ENCODE peak calls at places on chromosome 16, in four cellular contexts. G, A, C and H are unnamed samples.

GRCh38 chr16:2226245-2226793 is 2.9 kb downstream of the E4F1 start:
- DNase-seq in G (no peak), A (no peak), C (no peak), H (no peak)

GRCh38 chr16:15403392-15403995 is 7.9 kb downstream of the MPV17L start:
- DNase-seq in G (no peak), A (no peak), C (no peak), H (no peak)

GRCh38 chr16:30802971-30803370 is 16.0 kb upstream of the ZNF629 start:
- DNase-seq in G (no peak), A (no peak), C (no peak), H (no peak)

GRCh38 chr16:7381671-7382070 is 49.0 kb downstream of the RBFOX1 start:
- DNase-seq in G (no peak), A (no peak), C (no peak), H (no peak)

GRCh38 chr16:69033550-69033949 is 71.9 kb upstream of the HAS3 start:
- DNase-seq in G (no peak), A (no peak), C (no peak), H (no peak)

GRCh38 chr16:90020838-90021382 is 1.7 kb upstream of the DBNDD1 start:
- DNase-seq in G (no peak), A (no peak), C (peak), H (no peak)

GRCh38 chr16:46555981-46556380 is 65.2 kb downstream of the SHCBP1 start:
- DNase-seq in G (no peak), A (no peak), C (peak), H (no peak)

GRCh38 chr16:86533942-86534341 is 21.1 kb downstream of the MTHFSD start:
- DNase-seq in G (no peak), A (no peak), C (no peak), H (no peak)

GRCh38 chr16:6265956-6266355 is 1066.7 kb upstream of the RBFOX1 start:
- DNase-seq in G (no peak), A (no peak), C (no peak), H (no peak)

GRCh38 chr16:69865701-69866100 is 85.4 kb upstream of the CLEC18A start:
- DNase-seq in G (no peak), A (no peak), C (peak), H (no peak)

GRCh38 chr16:49491736-49492089 is 118.1 kb downstream of the C16orf78 start:
- DNase-seq in G (peak), A (peak), C (no peak), H (no peak)

GRCh38 chr16:14193316-14193871 is 122.3 kb downstream of the MRTFB start:
- DNase-seq in G (no peak), A (no peak), C (no peak), H (no peak)

GRCh38 chr16:55052335-55053070 is 121.8 kb downstream of the IRX5 start:
- DNase-seq in G (no peak), A (peak), C (no peak), H (no peak)

GRCh38 chr16:2341456-2342447 is 1.2 kb upstream of the ABCA3 start:
- DNase-seq in G (peak), A (no peak), C (no peak), H (no peak)

GRCh38 chr16:65119905-65120341 is 1.9 kb downstream of the CDH11 start:
- DNase-seq in G (no peak), A (no peak), C (peak), H (no peak)

GRCh38 chr16:2482181-2483107 is 7.5 kb downstream of the TBC1D24 start:
- DNase-seq in G (no peak), A (no peak), C (peak), H (no peak)

GRCh38 chr16:47132310-47132709 is 11.4 kb downstream of the NETO2 start:
- DNase-seq in G (no peak), A (no peak), C (peak), H (no peak)

GRCh38 chr16:73735018-73735417 is 561.6 kb upstream of the PSMD7 start:
- DNase-seq in G (no peak), A (no peak), C (peak), H (no peak)

GRCh38 chr16:19114359-19115147 is 789 bp downstream of the ITPRIPL2 start:
- DNase-seq in G (peak), A (peak), C (peak), H (peak)

GRCh38 chr16:88069397-88070168 is 118.3 kb downstream of the BANP start:
- DNase-seq in G (no peak), A (no peak), C (no peak), H (no peak)

GRCh38 chr16:85192736-85193493 is 80.6 kb upstream of the CIBAR2 start:
- DNase-seq in G (no peak), A (no peak), C (peak), H (no peak)

GRCh38 chr16:49748322-49748721 is 107.6 kb downstream of the ZNF423 start:
- DNase-seq in G (peak), A (no peak), C (no peak), H (no peak)

GRCh38 chr16:10282367-10282766 is 100.1 kb upstream of the GRIN2A start:
- DNase-seq in G (no peak), A (no peak), C (no peak), H (no peak)

GRCh38 chr16:69327585-69328310 is 2.6 kb downstream of the PDF start:
- DNase-seq in G (peak), A (no peak), C (no peak), H (no peak)

GRCh38 chr16:2720719-2721633 is 952 bp upstream of the PRSS27 start:
- DNase-seq in G (peak), A (peak), C (peak), H (peak)

GRCh38 chr16:4358831-4359561 is 7.9 kb upstream of the PAM16 start:
- DNase-seq in G (peak), A (no peak), C (no peak), H (peak)

GRCh38 chr16:64542152-64542551 is 579.7 kb downstream of the CDH11 start:
- DNase-seq in G (no peak), A (no peak), C (no peak), H (no peak)

GRCh38 chr16:9845661-9846361 is 336.4 kb downstream of the GRIN2A start:
- DNase-seq in G (no peak), A (no peak), C (no peak), H (no peak)

GRCh38 chr16:80741716-80742115 is 62.7 kb downstream of the CDYL2 start:
- DNase-seq in G (no peak), A (no peak), C (no peak), H (no peak)

GRCh38 chr16:74726736-74727135 is 26.1 kb upstream of the MLKL start:
- DNase-seq in G (no peak), A (no peak), C (no peak), H (peak)

GRCh38 chr16:66193543-66194229 is 172.8 kb upstream of the CDH5 start:
- DNase-seq in G (no peak), A (no peak), C (no peak), H (no peak)

GRCh38 chr16:86883583-86884188 is 305.3 kb downstream of the FOXL1 start:
- DNase-seq in G (no peak), A (no peak), C (no peak), H (no peak)

GRCh38 chr16:72637306-72637705 is 410.6 kb downstream of the ZFHX3 start:
- DNase-seq in G (no peak), A (no peak), C (peak), H (no peak)

GRCh38 chr16:50169555-50170096 is 16.5 kb downstream of the TENT4B start:
- DNase-seq in G (no peak), A (no peak), C (no peak), H (no peak)

GRCh38 chr16:31262084-31262483 is 2.3 kb downstream of the ITGAM start:
- DNase-seq in G (no peak), A (no peak), C (no peak), H (no peak)

GRCh38 chr16:51759999-51760398 is 608.9 kb upstream of the SALL1 start:
- DNase-seq in G (no peak), A (no peak), C (no peak), H (no peak)

GRCh38 chr16:76265434-76266045 is 11.7 kb upstream of the CNTNAP4 start:
- DNase-seq in G (peak), A (no peak), C (peak), H (peak)

GRCh38 chr16:75380870-75381269 is 52.4 kb downstream of the CFDP1 start:
- DNase-seq in G (no peak), A (no peak), C (peak), H (no peak)

GRCh38 chr16:24635900-24636610 is 93.4 kb upstream of the TNRC6A start:
- DNase-seq in G (peak), A (peak), C (peak), H (peak)

DNA sequence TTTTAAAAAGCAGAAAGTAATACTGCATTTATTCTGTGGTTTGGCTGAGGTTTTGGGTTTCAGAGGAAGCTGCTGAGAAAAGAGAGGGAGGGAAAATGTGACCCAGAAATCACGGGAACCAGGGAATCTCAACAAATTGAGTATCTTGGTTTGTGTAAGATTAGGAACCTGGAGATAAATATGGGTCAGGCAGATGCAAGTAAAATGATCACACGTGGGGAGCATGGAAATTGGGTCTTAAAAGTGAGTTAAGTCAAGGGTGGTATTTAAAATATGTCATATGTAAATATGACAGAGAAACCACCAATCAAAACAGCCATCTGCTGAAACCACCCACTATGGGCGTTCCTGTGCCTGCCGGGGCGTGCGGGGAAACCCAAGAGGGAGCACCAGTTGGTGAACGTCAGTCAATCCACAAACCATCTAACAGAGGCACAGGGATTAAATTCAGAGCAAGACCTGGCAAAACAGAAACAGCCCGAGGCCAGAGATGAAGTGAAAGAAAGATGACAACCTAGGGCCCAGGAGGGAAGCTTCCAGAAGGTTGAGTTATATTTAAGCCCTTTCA is 33.4 kb downstream of the CDH13 start:
- DNase-seq in G (no peak), A (no peak), C (peak), H (no peak)
- H3K4me3 ChIP-seq in G (no peak), A (no peak), C (no peak), H (no peak)

DNA sequence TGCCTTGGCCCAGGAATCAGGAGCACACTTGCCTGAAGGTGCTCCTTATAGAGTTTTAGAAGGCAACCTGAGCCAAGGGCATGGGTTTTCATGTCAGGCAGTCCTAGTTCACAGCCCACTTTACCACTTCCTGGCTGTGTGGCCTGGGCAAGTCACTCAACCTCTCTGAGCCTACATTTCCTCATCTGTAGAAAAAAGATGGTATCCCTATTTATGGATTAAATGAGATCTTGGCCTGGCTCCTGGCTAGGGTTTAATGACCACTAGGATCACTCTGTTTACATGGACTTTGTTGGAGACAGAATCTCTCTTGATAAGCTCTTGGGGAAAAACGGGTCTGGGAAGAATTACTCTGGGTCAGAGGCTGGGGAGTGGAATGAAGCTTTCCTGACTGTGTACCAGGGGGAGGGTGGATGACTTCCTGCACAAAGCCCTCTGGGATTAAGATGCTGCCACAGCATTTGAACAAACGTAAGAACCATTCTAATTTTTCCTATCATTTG is 2.3 kb downstream of the MT2A start:
- DNase-seq in G (no peak), A (no peak), C (peak), H (no peak)
- H3K4me3 ChIP-seq in G (no peak), A (peak), C (peak), H (peak)

DNA sequence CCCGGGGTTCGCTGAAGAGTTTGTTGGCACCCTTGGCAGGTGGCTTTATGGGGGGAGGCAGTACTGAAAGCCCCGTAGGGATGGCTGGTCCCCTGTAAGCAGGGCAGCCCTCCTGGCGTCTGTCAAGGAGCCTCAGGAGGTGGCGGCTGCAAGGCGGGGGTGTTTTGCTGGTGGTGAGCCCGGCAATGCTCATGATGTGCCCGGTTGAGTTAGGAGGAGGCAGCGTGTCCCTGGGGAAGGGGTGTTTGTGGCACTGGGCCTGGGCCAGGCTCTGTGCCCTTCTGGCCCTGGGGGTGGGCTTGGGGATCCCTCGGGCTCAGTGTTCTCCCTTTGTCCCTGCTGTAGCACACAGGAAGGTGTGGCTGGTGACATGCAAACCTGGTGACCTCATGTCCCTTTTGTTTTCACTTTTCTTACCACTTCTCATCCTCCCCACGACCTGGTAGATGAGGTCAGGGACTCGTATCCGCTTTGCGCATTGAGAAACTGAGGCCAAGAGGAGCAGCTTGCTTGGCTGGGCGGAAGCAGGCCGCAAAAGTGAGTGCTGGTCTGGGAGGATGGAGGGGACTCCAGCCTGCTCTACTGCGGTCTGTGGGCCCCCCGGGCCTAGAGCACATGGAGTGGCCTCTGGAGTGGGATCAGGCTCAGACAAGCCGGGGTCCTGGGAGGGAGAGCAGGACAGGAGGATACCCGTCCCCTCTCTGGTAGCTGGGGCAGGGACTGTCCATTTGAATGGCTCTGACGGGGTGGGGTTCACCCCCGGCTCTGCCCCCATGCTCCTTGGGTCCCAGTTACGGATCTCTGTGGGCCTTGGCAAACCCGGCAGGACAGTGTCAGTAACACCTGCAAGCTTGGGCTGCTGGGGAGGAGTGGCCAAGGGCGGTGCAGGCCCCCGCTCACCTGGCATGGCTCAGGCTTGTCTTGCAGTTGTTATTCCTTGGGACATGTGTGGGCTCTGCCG is 2.2 kb downstream of the SNN start:
- DNase-seq in G (no peak), A (no peak), C (no peak), H (no peak)
- H3K4me3 ChIP-seq in G (no peak), A (peak), C (no peak), H (no peak)

GRCh38 chr16:67967183-67967955 is 1.1 kb downstream of the SLC12A4 start:
- DNase-seq in G (no peak), A (no peak), C (no peak), H (no peak)

GRCh38 chr16:67966549-67967182 is 1.8 kb downstream of the SLC12A4 start:
- DNase-seq in G (peak), A (no peak), C (no peak), H (no peak)

GRCh38 chr16:67967956-67968439 is 439 bp downstream of the SLC12A4 start:
- DNase-seq in G (no peak), A (no peak), C (peak), H (no peak)

GRCh38 chr16:67968440-67969285 is at the start of gene SLC12A4:
- DNase-seq in G (peak), A (peak), C (peak), H (peak)

DNA sequence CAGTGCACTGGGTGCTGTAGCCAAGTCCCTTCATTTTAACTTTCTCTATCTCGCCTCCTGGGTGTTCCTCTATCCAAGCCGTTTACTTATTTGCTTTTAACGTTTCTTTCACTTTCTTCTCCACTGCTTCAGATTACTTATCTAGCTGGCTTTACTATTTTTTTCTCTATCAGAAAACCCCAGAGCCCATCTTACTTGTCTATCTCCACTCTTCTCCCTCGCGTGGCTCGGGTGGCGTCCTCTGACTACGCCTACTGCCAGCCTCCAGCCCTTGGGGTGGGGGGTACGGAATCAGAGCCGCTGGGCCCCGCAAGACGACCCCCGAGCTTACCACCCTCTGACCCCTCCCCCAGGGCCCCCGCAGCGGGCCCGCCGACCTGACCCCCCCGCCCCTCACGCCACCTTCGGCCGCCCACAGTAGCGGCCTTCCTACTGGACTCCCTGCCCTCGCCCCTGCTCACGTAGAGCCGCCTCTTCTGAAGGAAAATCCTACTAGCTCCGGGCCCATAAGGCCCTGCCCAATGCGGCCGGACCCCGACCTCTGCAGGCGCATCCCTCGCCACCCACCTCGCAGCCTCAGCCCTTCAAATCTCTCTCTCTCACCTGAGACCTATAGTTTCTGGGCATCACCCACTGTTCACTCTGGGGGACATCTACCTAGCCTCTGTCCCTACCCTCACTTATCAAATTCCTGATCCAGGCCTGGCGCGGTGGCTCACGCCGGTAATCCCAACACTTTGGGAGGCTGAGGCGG is 1.0 kb upstream of the SLC12A4 start:
- DNase-seq in G (no peak), A (no peak), C (no peak), H (no peak)
- H3K4me3 ChIP-seq in G (peak), A (peak), C (peak), H (peak)

DNA sequence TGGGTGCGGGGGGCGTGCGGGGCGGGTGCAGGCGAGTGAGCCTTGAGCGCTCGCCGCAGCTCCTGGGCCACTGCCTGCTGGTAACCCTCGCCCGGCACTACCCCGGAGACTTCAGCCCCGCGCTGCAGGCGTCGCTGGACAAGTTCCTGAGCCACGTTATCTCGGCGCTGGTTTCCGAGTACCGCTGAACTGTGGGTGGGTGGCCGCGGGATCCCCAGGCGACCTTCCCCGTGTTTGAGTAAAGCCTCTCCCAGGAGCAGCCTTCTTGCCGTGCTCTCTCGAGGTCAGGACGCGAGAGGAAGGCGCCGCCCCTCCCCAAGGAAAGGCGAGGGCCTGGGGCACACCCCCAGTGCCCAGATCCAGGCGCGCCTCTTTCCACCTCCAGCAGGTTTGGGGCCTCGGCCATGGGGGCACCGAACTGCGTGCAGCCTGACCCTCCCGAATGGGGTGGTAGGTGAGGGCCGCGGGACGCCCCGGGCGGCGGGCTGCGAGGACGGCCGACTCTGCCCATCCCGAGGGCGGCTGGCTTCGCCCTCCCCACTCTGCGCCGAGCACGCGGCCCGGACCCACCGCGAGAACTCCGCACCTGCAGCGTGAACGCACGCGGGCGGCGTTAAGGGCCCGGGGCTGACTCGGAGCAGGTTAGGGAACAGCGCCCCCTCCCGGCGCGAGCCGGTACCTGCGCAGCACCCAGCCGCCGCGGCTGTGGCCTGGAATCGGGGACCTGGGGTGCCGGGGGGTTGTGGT is 835 bp downstream of the HBQ1 start:
- DNase-seq in G (peak), A (peak), C (peak), H (peak)
- H3K4me3 ChIP-seq in G (no peak), A (peak), C (peak), H (peak)

GRCh38 chr16:28258571-28258970 is 33.8 kb upstream of the SBK1 start:
- DNase-seq in G (peak), A (no peak), C (peak), H (no peak)
- H3K4me3 ChIP-seq in G (no peak), A (peak), C (no peak), H (no peak)

GRCh38 chr16:25817295-25817694 is 125.5 kb downstream of the HS3ST4 start:
- DNase-seq in G (no peak), A (no peak), C (no peak), H (no peak)
- H3K4me3 ChIP-seq in G (no peak), A (no peak), C (no peak), H (no peak)